ENCODE peak calls at places on chromosome 12, in seven cellular contexts. X is K562; F is neuronal stem cell; W is CD8-positive, alpha-beta memory T cell; I is heart left ventricle; R is pancreas; C is mesendoderm. T is an unnamed sample.

GRCh38 chr12:108805136-108805535 is 52.2 kb downstream of the SSH1 start:
- DNase-seq in X (no peak), F (no peak), W (no peak), I (no peak), R (no peak), C (no peak), T (no peak)

GRCh38 chr12:9902539-9903228 is 21.4 kb downstream of the KLRF2 start:
- DNase-seq in X (no peak), F (no peak), W (no peak), I (no peak), R (no peak), C (peak; percentile 6), T (no peak)

GRCh38 chr12:9900930-9901329 is 19.6 kb downstream of the KLRF2 start:
- DNase-seq in X (no peak), F (no peak), W (no peak), I (no peak), R (no peak), C (no peak), T (no peak)

GRCh38 chr12:105492591-105492990 is 162.1 kb downstream of the C12orf75 start:
- DNase-seq in X (no peak), F (no peak), W (no peak), I (no peak), R (no peak), C (no peak), T (no peak)

GRCh38 chr12:25472453-25472852 is 80.6 kb downstream of the LMNTD1 start:
- DNase-seq in X (no peak), F (no peak), W (no peak), I (no peak), R (no peak), C (no peak), T (no peak)

GRCh38 chr12:105740337-105740736 is 398.4 kb downstream of the NUAK1 start:
- DNase-seq in X (no peak), F (peak; percentile 42), W (no peak), I (no peak), R (no peak), C (peak; percentile 52), T (no peak)

GRCh38 chr12:126667340-126667739 is 1599.6 kb upstream of the TMEM132C start:
- DNase-seq in X (no peak), F (no peak), W (no peak), I (no peak), R (no peak), C (no peak), T (no peak)

GRCh38 chr12:22312336-22312735 is 22.2 kb downstream of the ST8SIA1 start:
- DNase-seq in X (no peak), F (no peak), W (no peak), I (peak; percentile 50), R (no peak), C (no peak), T (no peak)

GRCh38 chr12:116376354-116377193 is 99.1 kb upstream of the MED13L start:
- DNase-seq in X (no peak), F (no peak), W (no peak), I (no peak), R (no peak), C (peak; percentile 61), T (no peak)

GRCh38 chr12:21992823-21993222 is 51.6 kb upstream of the ABCC9 start:
- DNase-seq in X (peak; percentile 49), F (no peak), W (no peak), I (no peak), R (no peak), C (no peak), T (peak; percentile 10)

GRCh38 chr12:58496411-58496810 is 423.9 kb downstream of the LRIG3 start:
- DNase-seq in X (no peak), F (no peak), W (no peak), I (no peak), R (no peak), C (no peak), T (no peak)

GRCh38 chr12:53506450-53506785 is 866 bp downstream of the NPFF start:
- DNase-seq in X (no peak), F (no peak), W (no peak), I (no peak), R (no peak), C (no peak), T (no peak)

GRCh38 chr12:53505555-53506449 is 1.5 kb downstream of the NPFF start:
- DNase-seq in X (no peak), F (no peak), W (no peak), I (no peak), R (no peak), C (no peak), T (no peak)

GRCh38 chr12:53506881-53507719 is at the start of gene NPFF:
- DNase-seq in X (no peak), F (no peak), W (no peak), I (no peak), R (no peak), C (no peak), T (no peak)

GRCh38 chr12:53510181-53510812 is 3.0 kb upstream of the NPFF start:
- DNase-seq in X (no peak), F (no peak), W (no peak), I (no peak), R (no peak), C (no peak), T (no peak)

DNA sequence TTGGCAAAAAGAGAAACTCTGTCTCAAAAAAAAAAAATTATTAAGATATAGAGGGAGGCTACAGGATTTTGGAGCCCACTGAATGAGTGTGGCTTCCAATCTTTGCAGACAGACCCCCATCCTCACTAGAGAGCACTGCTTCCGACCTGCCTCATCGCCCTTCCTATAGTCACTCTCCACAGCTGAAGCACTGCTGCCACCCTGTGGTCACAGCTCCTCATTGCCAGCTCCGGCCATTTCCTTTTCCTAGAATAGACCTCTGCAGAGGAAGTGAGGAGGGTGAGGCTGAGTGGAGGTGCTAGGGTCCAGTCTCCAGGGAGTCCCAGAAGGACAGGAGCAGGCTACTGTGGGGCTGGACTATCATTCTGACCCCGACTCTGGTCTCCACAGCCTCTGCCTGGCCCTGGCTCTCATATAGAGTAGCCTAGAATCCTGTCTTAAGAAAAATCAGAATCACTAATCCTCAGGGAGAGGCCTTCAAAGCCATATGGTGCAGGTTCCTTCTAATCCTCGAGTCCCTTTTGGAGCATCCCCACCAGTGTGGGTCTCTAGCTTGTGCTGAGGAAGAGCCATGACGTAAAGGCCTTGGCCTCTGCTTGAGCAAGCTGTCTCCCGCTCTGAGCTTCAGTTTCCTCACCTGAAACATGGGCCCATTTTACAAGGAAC is 1.4 kb upstream of the NPFF start:
- DNase-seq in X (peak; percentile 78), F (peak; percentile 75), W (peak; percentile 75), I (peak; percentile 85), R (peak; percentile 73), C (peak; percentile 89), T (peak; percentile 73)
- H3K36me3 ChIP-seq in X (peaks cover 58% of the 10 kb centered on the region), F (peaks cover 23% of the 10 kb centered on the region), W (peaks cover 24% of the 10 kb centered on the region), I (peaks cover 57% of the 10 kb centered on the region), R (peaks cover 2% of the 10 kb centered on the region), C (peaks cover under 1% of the 10 kb centered on the region), T (no peaks in the 10 kb centered on the region)

DNA sequence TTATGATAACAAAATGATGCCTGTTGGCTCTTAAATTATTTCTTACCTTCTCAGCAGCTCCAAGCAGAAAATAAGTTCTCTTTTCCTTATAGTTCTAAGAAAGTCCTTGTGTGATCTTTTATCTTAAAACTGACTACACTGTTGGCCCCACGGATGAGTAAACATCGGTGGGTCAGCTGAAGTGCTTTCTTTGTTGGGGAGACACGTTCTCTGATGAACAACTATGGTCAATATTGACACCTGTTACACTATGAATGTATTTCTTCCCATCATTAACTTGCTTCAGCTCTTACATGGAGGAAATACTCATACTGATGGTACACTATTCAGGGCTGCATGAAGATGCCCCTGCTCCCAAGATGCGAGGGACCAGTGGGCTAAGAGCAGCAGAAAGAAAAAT is 110.8 kb upstream of the EEA1 start:
- DNase-seq in X (no peak), F (no peak), W (no peak), I (no peak), R (no peak), C (no peak), T (no peak)
- H3K4me3 ChIP-seq in X (no peak overlapping the region), F (no peak overlapping the region), W (no peak overlapping the region), I (no peak overlapping the region), R (no peak overlapping the region), C (no peak overlapping the region), T (no peak overlapping the region)

GRCh38 chr12:56143870-56144269 is 8.5 kb upstream of the MYL6B start:
- DNase-seq in X (no peak), F (no peak), W (no peak), I (peak; percentile 71), R (no peak), C (no peak), T (no peak)

GRCh38 chr12:56142184-56142784 is 10.1 kb upstream of the MYL6B start:
- DNase-seq in X (no peak), F (no peak), W (no peak), I (no peak), R (no peak), C (no peak), T (no peak)

GRCh38 chr12:56145218-56145617 is 7.2 kb upstream of the MYL6B start:
- DNase-seq in X (no peak), F (no peak), W (no peak), I (no peak), R (no peak), C (no peak), T (no peak)

GRCh38 chr12:56146492-56147460 is 5.6 kb upstream of the MYL6B start:
- DNase-seq in X (no peak), F (no peak), W (no peak), I (no peak), R (no peak), C (no peak), T (no peak)

GRCh38 chr12:56143225-56143624 is 9.2 kb upstream of the MYL6B start:
- DNase-seq in X (no peak), F (no peak), W (no peak), I (no peak), R (no peak), C (no peak), T (no peak)
- H3K27ac ChIP-seq in X (no peak overlapping the region), F (no peak overlapping the region), W (no peak overlapping the region), I (peak overlapping the region; percentile 83), R (no peak overlapping the region), C (no peak overlapping the region), T (peak overlapping the region; percentile 37)

GRCh38 chr12:57194253-57194652 is 22.3 kb upstream of the NXPH4 start:
- DNase-seq in X (no peak), F (no peak), W (no peak), I (no peak), R (no peak), C (no peak), T (no peak)

GRCh38 chr12:57191410-57191809 is 25.2 kb upstream of the NXPH4 start:
- DNase-seq in X (no peak), F (no peak), W (no peak), I (no peak), R (no peak), C (no peak), T (no peak)

GRCh38 chr12:57190821-57191220 is 25.8 kb upstream of the NXPH4 start:
- DNase-seq in X (no peak), F (no peak), W (no peak), I (no peak), R (no peak), C (no peak), T (no peak)

GRCh38 chr12:57193706-57194245 is 22.8 kb upstream of the NXPH4 start:
- DNase-seq in X (no peak), F (no peak), W (no peak), I (no peak), R (no peak), C (peak; percentile 10), T (no peak)

DNA sequence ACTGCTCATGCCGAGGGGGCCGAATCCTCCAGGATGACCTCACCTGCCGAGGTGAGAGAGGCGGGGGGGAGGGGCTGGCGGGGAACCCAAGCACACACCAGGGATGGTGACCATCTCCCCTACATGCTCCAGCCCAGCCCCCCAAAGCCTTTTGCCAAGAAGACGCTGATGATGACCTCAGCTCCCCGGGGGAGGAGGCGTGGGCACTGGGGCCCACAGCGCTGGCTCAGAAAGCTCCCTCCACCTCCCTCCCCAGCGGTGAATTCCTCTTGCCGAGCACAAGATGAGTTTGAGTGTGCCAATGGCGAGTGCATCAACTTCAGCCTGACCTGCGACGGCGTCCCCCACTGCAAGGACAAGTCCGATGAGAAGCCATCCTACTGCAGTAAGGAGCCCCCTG is 23.7 kb upstream of the NXPH4 start:
- DNase-seq in X (no peak), F (no peak), W (no peak), I (no peak), R (no peak), C (peak; percentile 10), T (no peak)
- H3K36me3 ChIP-seq in X (no peaks in the 10 kb centered on the region), F (peaks cover 91% of the 10 kb centered on the region), W (no peaks in the 10 kb centered on the region), I (peaks cover 84% of the 10 kb centered on the region), R (no peaks in the 10 kb centered on the region), C (peaks cover 38% of the 10 kb centered on the region), T (peaks cover 13% of the 10 kb centered on the region)